ENCODE peak calls at places on chromosomes 7 and 10, in eight cellular contexts. D is Peyer's patch; C is stimulated activated CD4-positive, alpha-beta T cell treated with anti-CD3 and anti-CD28 coated beads, Interleukin-2, amount 100 ng/mL, for 48 hours; I is stimulated activated CD8-positive, alpha-beta memory T cell treated with anti-CD3 and anti-CD28 coated beads, Interleukin-7, amount 100 ng/mL, for 1 hour; Y is adipocyte; A is epithelial cell of esophagus; L is H54; E is T-helper 9 cell. P is an unnamed sample.

GRCh38 chr10:123016228-123016627 is 7.4 kb downstream of the ACADSB start:
- DNase-seq in D (no peak), I (no peak), E (no peak), C (no peak), Y (no peak), L (no peak), A (no peak), P (no peak)

GRCh38 chr7:15561840-15562239 is at the start of gene AGMO:
- DNase-seq in C (no peak), E (no peak), I (no peak), L (no peak), A (peak), Y (no peak), D (peak), P (no peak)

GRCh38 chr7:21749318-21749717 is 196.4 kb downstream of the CDCA7L start:
- DNase-seq in D (no peak), C (no peak), I (no peak), Y (no peak), L (no peak), E (no peak), A (no peak), P (no peak)

GRCh38 chr10:77031531-77031930 is 606.1 kb downstream of the KCNMA1 start:
- DNase-seq in I (no peak), D (no peak), A (no peak), L (no peak), Y (no peak), C (no peak), E (no peak), P (no peak)

GRCh38 chr7:102097601-102098161 is 189.0 kb upstream of the SH2B2 start:
- DNase-seq in D (no peak), L (no peak), I (no peak), E (no peak), A (no peak), C (no peak), Y (no peak), P (no peak)

GRCh38 chr7:1725199-1725701 is 55.2 kb downstream of the ELFN1 start:
- DNase-seq in Y (no peak), I (no peak), C (no peak), E (no peak), D (no peak), A (peak), L (no peak), P (no peak)

GRCh38 chr7:75971961-75972763 is 22.2 kb downstream of the TMEM120A start:
- DNase-seq in E (no peak), I (no peak), C (no peak), A (peak), D (no peak), Y (peak), L (no peak), P (no peak)

GRCh38 chr10:31605846-31606543 is 287.0 kb downstream of the ZEB1 start:
- DNase-seq in E (no peak), L (no peak), A (no peak), C (no peak), Y (no peak), I (no peak), D (no peak), P (no peak)

GRCh38 chr7:45971171-45971570 is 50.1 kb upstream of the IGFBP3 start:
- DNase-seq in Y (no peak), I (no peak), E (no peak), C (no peak), L (no peak), A (no peak), D (no peak), P (no peak)

GRCh38 chr10:30459283-30459682 is 25.3 kb downstream of the MAP3K8 start:
- DNase-seq in D (peak), A (no peak), I (no peak), L (no peak), Y (no peak), C (no peak), E (no peak), P (peak)

GRCh38 chr7:73738220-73738611 is 386 bp downstream of the ABHD11 start:
- DNase-seq in E (peak), A (peak), D (peak), I (peak), Y (peak), C (peak), L (no peak), P (no peak)

GRCh38 chr7:1236831-1237701 is 4.4 kb downstream of the UNCX start:
- DNase-seq in C (no peak), L (no peak), A (no peak), Y (no peak), D (no peak), E (no peak), I (no peak), P (no peak)

GRCh38 chr10:94288361-94289116 is 74.2 kb downstream of the NOC3L start:
- DNase-seq in L (no peak), D (no peak), Y (no peak), E (no peak), A (no peak), C (no peak), I (no peak), P (no peak)

GRCh38 chr10:46084321-46085165 is 38.5 kb upstream of the MSMB start:
- DNase-seq in Y (no peak), L (no peak), C (no peak), I (no peak), E (no peak), A (no peak), D (no peak), P (no peak)

GRCh38 chr7:112462236-112462635 is 12.0 kb downstream of the IFRD1 start:
- DNase-seq in E (no peak), A (peak), C (no peak), L (no peak), Y (peak), D (no peak), I (no peak), P (peak)

GRCh38 chr7:54985405-54986360 is 33.1 kb upstream of the EGFR start:
- DNase-seq in C (no peak), E (no peak), I (no peak), A (peak), D (no peak), Y (peak), L (peak), P (no peak)

GRCh38 chr7:80357530-80357929 is 154.3 kb downstream of the GNAT3 start:
- DNase-seq in E (no peak), Y (peak), A (no peak), D (no peak), C (no peak), L (no peak), I (no peak), P (no peak)

GRCh38 chr10:7671121-7671520 is 4.4 kb upstream of the ITIH5 start:
- DNase-seq in I (no peak), L (no peak), A (no peak), C (no peak), D (no peak), Y (peak), E (no peak), P (no peak)

GRCh38 chr7:112383671-112384417 is 66.4 kb upstream of the IFRD1 start:
- DNase-seq in Y (no peak), I (no peak), C (no peak), D (no peak), E (no peak), L (no peak), A (peak), P (no peak)

GRCh38 chr10:23512355-23513058 is 73.6 kb downstream of the OTUD1 start:
- DNase-seq in Y (peak), C (no peak), L (peak), A (peak), D (no peak), E (no peak), I (no peak), P (peak)

GRCh38 chr10:34219860-34220518 is 595.1 kb downstream of the PARD3 start:
- DNase-seq in I (no peak), L (no peak), A (no peak), C (no peak), Y (no peak), E (no peak), D (no peak), P (no peak)

GRCh38 chr10:80196270-80196949 is 8.9 kb downstream of the ANXA11 start:
- DNase-seq in Y (peak), D (peak), C (peak), A (peak), E (peak), I (no peak), L (peak), P (no peak)

GRCh38 chr7:14950013-14950412 is 47.5 kb upstream of the DGKB start:
- DNase-seq in L (no peak), D (no peak), Y (no peak), C (no peak), I (no peak), A (no peak), E (no peak), P (no peak)

GRCh38 chr10:43461950-43462349 is 25.0 kb downstream of the ZNF487 start:
- DNase-seq in D (peak), Y (peak), L (peak), I (no peak), E (no peak), C (no peak), A (peak), P (no peak)

GRCh38 chr10:32065871-32066270 is 9.6 kb upstream of the KIF5B start:
- DNase-seq in E (no peak), C (no peak), I (no peak), Y (peak), A (peak), D (no peak), L (no peak), P (no peak)

GRCh38 chr7:38973760-38974159 is 3.9 kb upstream of the POU6F2 start:
- DNase-seq in E (no peak), I (no peak), L (no peak), A (no peak), C (no peak), Y (no peak), D (no peak), P (no peak)